ENCODE peak calls at places on chromosomes 13 and 19, in four cellular contexts. M is A549, S is WTC11, C is uterus. L is an unnamed sample.

GRCh38 chr13:97372929-97373328 is 61.0 kb upstream of the RAP2A start:
- DNase-seq in M (no peak), S (no peak), C (no peak), L (peak)

GRCh38 chr13:29529755-29530154 is 65.7 kb downstream of the SLC7A1 start:
- DNase-seq in C (no peak), S (no peak), M (no peak), L (no peak)

GRCh38 chr13:51241720-51242119 is 19.5 kb downstream of the FAM124A start:
- DNase-seq in S (no peak), M (no peak), C (peak), L (peak)

GRCh38 chr13:94664889-94665288 is 47.5 kb downstream of the SOX21 start:
- DNase-seq in M (no peak), C (no peak), S (no peak), L (no peak)

GRCh38 chr19:58346961-58347929 is 6.0 kb downstream of the A1BG start:
- DNase-seq in S (peak), C (peak), M (peak), L (peak)

GRCh38 chr13:54366728-54367127 is 1338.1 kb downstream of the OLFM4 start:
- DNase-seq in C (no peak), S (no peak), M (no peak), L (no peak)

GRCh38 chr19:51091895-51092873 is 9.5 kb upstream of the KLK14 start:
- DNase-seq in C (no peak), S (no peak), M (no peak), L (no peak)

GRCh38 chr19:47495478-47496372 is 11.7 kb upstream of the KPTN start:
- DNase-seq in C (no peak), M (no peak), S (no peak), L (no peak)

GRCh38 chr13:72253754-72254153 is 386.8 kb upstream of the DACH1 start:
- DNase-seq in C (no peak), S (no peak), M (no peak), L (no peak)

GRCh38 chr19:43726736-43727592 is 11.1 kb downstream of the IRGC start:
- DNase-seq in C (no peak), M (no peak), S (no peak), L (no peak)

GRCh38 chr13:93776936-93777335 is 550.3 kb downstream of the GPC6 start:
- DNase-seq in S (no peak), C (no peak), M (no peak), L (peak)

GRCh38 chr13:99158846-99159245 is 41.8 kb upstream of the UBAC2 start:
- DNase-seq in C (no peak), M (no peak), S (no peak), L (no peak)

GRCh38 chr19:288911-289310 is 2.3 kb downstream of the PLPP2 start:
- DNase-seq in S (no peak), C (no peak), M (no peak), L (no peak)

GRCh38 chr19:5711025-5711424 is 8.9 kb downstream of the LONP1 start:
- DNase-seq in S (no peak), M (no peak), C (no peak), L (no peak)

GRCh38 chr19:21092107-21092506 is 10.1 kb downstream of the ZNF714 start:
- DNase-seq in M (no peak), S (no peak), C (no peak), L (peak)

GRCh38 chr19:14248578-14249011 is 42.6 kb upstream of the ADGRL1 start:
- DNase-seq in C (peak), S (peak), M (no peak), L (peak)

GRCh38 chr13:97432232-97432916 is 1.6 kb upstream of the RAP2A start:
- DNase-seq in M (no peak), S (no peak), C (no peak), L (no peak)

GRCh38 chr13:100534147-100534818 is 54.3 kb downstream of the GGACT start:
- DNase-seq in S (no peak), C (no peak), M (no peak), L (no peak)

GRCh38 chr13:112887557-112887991 is 81.4 kb upstream of the MCF2L start:
- DNase-seq in C (no peak), S (no peak), M (no peak), L (no peak)

GRCh38 chr13:26325876-26326275 is 71.9 kb downstream of the CDK8 start:
- DNase-seq in S (no peak), M (no peak), C (no peak), L (peak)

GRCh38 chr19:10753305-10753704 is 35.4 kb downstream of the DNM2 start:
- DNase-seq in C (no peak), S (no peak), M (no peak), L (no peak)

GRCh38 chr13:19586904-19587634 is 25.7 kb upstream of the TPTE2 start:
- DNase-seq in C (no peak), M (no peak), S (no peak), L (peak)

GRCh38 chr13:19591864-19592263 is 30.5 kb upstream of the TPTE2 start:
- DNase-seq in S (no peak), M (no peak), C (no peak), L (no peak)

GRCh38 chr13:19589312-19589711 is 28.0 kb upstream of the TPTE2 start:
- DNase-seq in S (no peak), M (no peak), C (no peak), L (no peak)

GRCh38 chr13:19590423-19590822 is 29.1 kb upstream of the TPTE2 start:
- DNase-seq in C (no peak), S (no peak), M (no peak), L (no peak)

GRCh38 chr13:19587635-19588300 is 26.4 kb upstream of the TPTE2 start:
- DNase-seq in C (no peak), S (no peak), M (peak), L (peak)
- TF ChIP-seq CTCF in C (peak), S (no peak), M (peak), L (peak)

GRCh38 chr19:8399681-8400188 is 9.6 kb downstream of the RAB11B start:
- DNase-seq in C (no peak), S (no peak), M (no peak), L (no peak)

GRCh38 chr19:8403098-8403819 is 9.8 kb upstream of the MARCHF2 start:
- DNase-seq in C (no peak), S (no peak), M (no peak), L (no peak)

GRCh38 chr19:8404391-8405151 is 8.5 kb upstream of the MARCHF2 start:
- DNase-seq in M (no peak), S (no peak), C (no peak), L (no peak)

GRCh38 chr19:8403820-8404109 is 9.3 kb upstream of the MARCHF2 start:
- DNase-seq in M (no peak), C (no peak), S (no peak), L (no peak)

DNA sequence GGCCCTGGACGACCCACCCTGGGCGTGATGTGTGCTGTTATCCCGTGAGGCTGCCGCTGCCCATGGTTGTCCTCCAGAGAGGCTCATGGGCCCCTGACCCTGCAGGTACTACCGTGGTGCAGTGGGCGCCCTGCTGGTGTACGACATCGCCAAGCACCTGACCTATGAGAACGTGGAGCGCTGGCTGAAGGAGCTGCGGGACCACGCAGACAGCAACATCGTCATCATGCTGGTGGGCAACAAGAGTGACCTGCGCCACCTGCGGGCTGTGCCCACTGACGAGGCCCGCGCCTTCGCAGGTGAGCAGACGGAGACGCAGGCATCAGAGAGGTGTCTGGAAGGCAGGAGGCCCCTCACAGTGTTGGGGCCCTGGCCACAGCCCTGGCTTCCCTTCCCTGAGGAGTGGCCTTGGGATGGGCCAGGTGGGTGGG is 11.1 kb upstream of the MARCHF2 start:
- DNase-seq in C (no peak), M (no peak), S (no peak), L (no peak)
- TF ChIP-seq CTCF in C (no peak), M (no peak), S (no peak), L (no peak)

GRCh38 chr19:30696514-30696913 is 324.3 kb downstream of the ZNF536 start:
- DNase-seq in S (peak), M (peak), C (peak), L (no peak)
- TF ChIP-seq CTCF in S (no peak), M (peak), C (peak), L (peak)

GRCh38 chr13:109904218-109904617 is 117.8 kb upstream of the IRS2 start:
- DNase-seq in M (no peak), S (no peak), C (no peak), L (no peak)
- TF ChIP-seq CTCF in M (no peak), S (no peak), C (no peak), L (no peak)

GRCh38 chr19:39415111-39416046 is 2.9 kb downstream of the PLEKHG2 start:
- DNase-seq in S (peak), M (no peak), C (peak), L (no peak)

GRCh38 chr19:39413269-39413902 is 917 bp downstream of the PLEKHG2 start:
- DNase-seq in C (peak), M (peak), S (peak), L (peak)

GRCh38 chr19:39412100-39412866 is at the start of gene PLEKHG2:
- DNase-seq in C (peak), S (peak), M (peak), L (peak)

GRCh38 chr19:39412867-39413268 is 399 bp downstream of the PLEKHG2 start:
- DNase-seq in C (no peak), M (no peak), S (no peak), L (no peak)

DNA sequence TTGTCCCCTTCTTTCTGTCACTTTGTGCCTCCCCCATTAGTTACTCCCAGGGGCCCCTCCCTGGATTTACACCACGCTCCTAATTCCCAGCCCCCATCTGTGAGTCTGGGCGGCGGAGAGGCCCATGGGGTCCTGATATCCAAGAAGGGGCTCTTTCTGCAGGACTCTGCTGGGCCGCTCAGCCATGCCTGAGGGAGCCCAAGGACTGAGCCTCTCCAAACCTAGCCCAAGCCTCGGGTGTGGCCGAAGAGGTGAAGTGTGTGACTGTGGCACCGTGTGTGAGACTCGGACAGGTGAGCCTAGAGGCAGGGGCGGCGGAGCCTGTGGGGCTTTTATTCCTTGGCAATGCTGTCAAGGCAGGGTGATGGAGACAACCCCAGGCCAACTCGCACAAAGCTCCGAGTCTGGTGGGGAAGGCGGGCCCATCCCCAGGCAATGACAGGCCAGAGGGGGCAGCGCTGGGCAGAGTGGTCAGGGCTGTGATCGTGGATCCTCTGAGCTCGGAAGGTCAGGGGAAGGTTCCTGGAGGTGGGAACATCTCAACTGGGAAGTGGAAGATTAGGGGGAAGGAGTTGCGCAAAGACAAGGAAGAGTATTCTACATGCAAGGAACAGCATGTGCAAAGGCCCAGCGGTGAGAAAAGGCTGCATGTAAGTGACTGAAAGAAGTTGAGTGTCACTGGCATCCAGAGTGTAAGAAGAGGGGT is 1.6 kb downstream of the PLEKHG2 start:
- DNase-seq in C (peak), M (peak), S (no peak), L (peak)
- TF ChIP-seq CTCF in C (no peak), M (peak), S (no peak), L (peak)

GRCh38 chr13:65990684-65991083 is 1239.5 kb downstream of the PCDH9 start:
- DNase-seq in C (no peak), M (no peak), S (no peak), L (no peak)

DNA sequence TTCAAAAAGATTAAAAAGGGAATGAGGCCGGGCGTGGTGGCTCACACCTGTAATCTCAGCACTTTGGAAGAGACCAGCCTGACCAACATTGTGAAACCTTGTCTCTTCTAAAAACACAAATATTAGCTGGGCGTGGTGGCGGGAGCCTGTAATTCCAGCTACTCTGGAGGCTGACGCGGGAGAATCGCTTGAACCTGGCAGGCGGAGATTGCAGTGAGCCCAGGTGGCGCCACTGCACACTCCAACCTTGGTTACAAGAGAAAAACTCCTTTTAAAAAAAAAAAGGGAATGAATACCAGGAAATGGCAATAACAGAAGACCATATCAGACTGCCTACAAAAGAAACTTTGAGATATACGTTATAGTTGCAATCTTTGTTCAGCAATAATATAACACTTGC is 1244.5 kb downstream of the PCDH9 start:
- DNase-seq in C (no peak), M (no peak), S (peak), L (no peak)
- TF ChIP-seq CTCF in C (no peak), M (no peak), S (no peak), L (no peak)

GRCh38 chr19:42634409-42635232 is 39.9 kb upstream of the CEACAM8 start:
- DNase-seq in S (peak), M (peak), C (no peak), L (peak)
- TF ChIP-seq CTCF in S (peak), M (peak), C (no peak), L (peak)